ENCODE peak calls at places on chromosomes 12 and 14, in five cellular contexts. D is NCI-H460, L is C1 segment of cervical spinal cord, E is stomach, K is left ventricle myocardium superior. R is an unnamed sample.

GRCh38 chr12:11653215-11653753 is 3.8 kb downstream of the ETV6 start:
- DNase-seq in D (no peak), L (no peak), E (no peak), K (no peak), R (no peak)

GRCh38 chr12:47808574-47809380 is 10.9 kb downstream of the HDAC7 start:
- DNase-seq in D (no peak), L (no peak), E (no peak), K (peak), R (no peak)

GRCh38 chr12:64160718-64161060 is 61.4 kb downstream of the KICS2 start:
- DNase-seq in D (no peak), L (no peak), E (no peak), K (no peak), R (no peak)

GRCh38 chr12:15688202-15688736 is 100.9 kb downstream of the EPS8 start:
- DNase-seq in D (no peak), L (peak), E (peak), K (peak), R (peak)

GRCh38 chr12:117141097-117141898 is 42.1 kb upstream of the TESC start:
- DNase-seq in D (no peak), L (no peak), E (no peak), K (no peak), R (no peak)

GRCh38 chr14:99676657-99677056 is 7.4 kb upstream of the CYP46A1 start:
- DNase-seq in D (no peak), L (no peak), E (no peak), K (no peak), R (no peak)

GRCh38 chr12:62605972-62606371 is 139.3 kb downstream of the MON2 start:
- DNase-seq in D (no peak), L (no peak), E (no peak), K (no peak), R (no peak)

GRCh38 chr14:106459971-106460730 is 933.8 kb downstream of the TMEM121 start:
- DNase-seq in D (no peak), L (no peak), E (no peak), K (peak), R (no peak)

GRCh38 chr14:88499225-88499624 is 55.6 kb downstream of the PTPN21 start:
- DNase-seq in D (no peak), L (no peak), E (no peak), K (no peak), R (no peak)

GRCh38 chr14:68405959-68406358 is 386.9 kb downstream of the ZFP36L1 start:
- DNase-seq in D (no peak), L (no peak), E (no peak), K (no peak), R (no peak)

GRCh38 chr12:116261525-116262100 is 15.9 kb downstream of the MED13L start:
- DNase-seq in D (no peak), L (no peak), E (no peak), K (no peak), R (no peak)

GRCh38 chr12:113462880-113463745 is 8.6 kb downstream of the LHX5 start:
- DNase-seq in D (no peak), L (no peak), E (no peak), K (no peak), R (no peak)

GRCh38 chr12:4975574-4975973 is 65.9 kb downstream of the KCNA1 start:
- DNase-seq in D (peak), L (no peak), E (no peak), K (peak), R (no peak)

GRCh38 chr14:64674829-64675228 is 29.4 kb upstream of the PLEKHG3 start:
- DNase-seq in D (no peak), L (no peak), E (no peak), K (no peak), R (no peak)

GRCh38 chr12:105906545-105906944 is 232.2 kb downstream of the NUAK1 start:
- DNase-seq in D (no peak), L (no peak), E (no peak), K (no peak), R (no peak)

GRCh38 chr14:104687601-104688504 is 1.6 kb upstream of the INF2 start:
- DNase-seq in D (peak), L (no peak), E (peak), K (peak), R (peak)

GRCh38 chr14:87600236-87600635 is 392.7 kb downstream of the GALC start:
- DNase-seq in D (no peak), L (no peak), E (no peak), K (no peak), R (no peak)

GRCh38 chr12:57775563-57776246 is 3.3 kb downstream of the EEF1AKMT3 start:
- DNase-seq in D (no peak), L (no peak), E (no peak), K (no peak), R (no peak)

GRCh38 chr14:70020350-70021170 is 141.3 kb downstream of the SMOC1 start:
- DNase-seq in D (no peak), L (no peak), E (no peak), K (no peak), R (peak)

GRCh38 chr12:130552483-130552996 is 163.6 kb downstream of the RIMBP2 start:
- DNase-seq in D (peak), L (no peak), E (no peak), K (no peak), R (no peak)

GRCh38 chr14:88218119-88218915 is 104.8 kb downstream of the KCNK10 start:
- DNase-seq in D (no peak), L (no peak), E (no peak), K (no peak), R (no peak)

GRCh38 chr12:63967358-63967757 is 122.9 kb downstream of the SRGAP1 start:
- DNase-seq in D (no peak), L (no peak), E (no peak), K (no peak), R (no peak)

GRCh38 chr12:92341333-92341691 is 195.7 kb upstream of the BTG1 start:
- DNase-seq in D (no peak), L (no peak), E (no peak), K (no peak), R (no peak)

GRCh38 chr12:45348986-45349385 is 133.1 kb downstream of the ANO6 start:
- DNase-seq in D (no peak), L (no peak), E (no peak), K (no peak), R (no peak)

GRCh38 chr14:92991536-92991935 is 68.6 kb downstream of the CHGA start:
- DNase-seq in D (no peak), L (no peak), E (no peak), K (no peak), R (peak)

GRCh38 chr12:55862286-55862685 is 19.6 kb upstream of the MMP19 start:
- DNase-seq in D (no peak), L (no peak), E (no peak), K (no peak), R (no peak)

GRCh38 chr12:27766587-27766986 is 13.4 kb upstream of the KLHL42 start:
- DNase-seq in D (no peak), L (no peak), E (no peak), K (no peak), R (no peak)

GRCh38 chr12:65300679-65301349 is 22.3 kb downstream of the MSRB3 start:
- DNase-seq in D (no peak), L (no peak), E (no peak), K (no peak), R (no peak)

GRCh38 chr14:102982852-102983470 is 60.5 kb downstream of the AMN start:
- DNase-seq in D (no peak), L (no peak), E (no peak), K (no peak), R (no peak)

GRCh38 chr12:77957034-77957433 is 126.3 kb downstream of the NAV3 start:
- DNase-seq in D (no peak), L (no peak), E (no peak), K (no peak), R (no peak)

GRCh38 chr12:52692253-52692652 is 11.1 kb downstream of the KRT77 start:
- DNase-seq in D (no peak), L (no peak), E (no peak), K (no peak), R (no peak)

GRCh38 chr12:3437986-3438385 is 53.0 kb upstream of the PRMT8 start:
- DNase-seq in D (no peak), L (no peak), E (no peak), K (no peak), R (no peak)

GRCh38 chr12:46437411-46437810 is 64.8 kb upstream of the SLC38A2 start:
- DNase-seq in D (no peak), L (no peak), E (no peak), K (no peak), R (no peak)

GRCh38 chr12:46814143-46814542 is 11.7 kb downstream of the SLC38A4 start:
- DNase-seq in D (no peak), L (no peak), E (no peak), K (no peak), R (no peak)

R was measured in right cardiac atrium.